ENCODE peak calls at places on chromosomes 7 and 10, in seven cellular contexts. Z is mesothelial cell of epicardium, G is heart left ventricle, Q is dorsolateral prefrontal cortex, V is sigmoid colon, D is brain microvascular endothelial cell, U is neural crest cell. R is an unnamed sample.

GRCh38 chr10:84317174-84317573 is 11.2 kb upstream of the CCSER2 start:
- DNase-seq in G (no peak), V (no peak), U (no peak), D (no peak), Q (no peak), Z (no peak), R (no peak)

GRCh38 chr10:71079761-71080380 is 132.5 kb upstream of the UNC5B start:
- DNase-seq in D (no peak), V (peak; percentile 32), U (no peak), Q (peak; percentile 0), Z (no peak), G (no peak), R (peak; percentile 4)

GRCh38 chr7:115649429-115649828 is 381.1 kb downstream of the TFEC start:
- DNase-seq in U (no peak), Z (no peak), G (no peak), V (no peak), Q (no peak), D (no peak), R (no peak)

GRCh38 chr7:47724335-47724982 is 142.5 kb upstream of the TNS3 start:
- DNase-seq in Q (no peak), U (no peak), Z (no peak), G (no peak), D (peak; percentile 76), V (no peak), R (no peak)

GRCh38 chr7:19117081-19117869 is at the start of gene TWIST1:
- DNase-seq in Q (no peak), G (peak; percentile 58), Z (peak; percentile 61), V (peak; percentile 79), U (peak; percentile 46), D (peak; percentile 86), R (no peak)

GRCh38 chr10:73894245-73894971 is 16.5 kb upstream of the PLAU start:
- DNase-seq in G (no peak), Q (no peak), V (no peak), D (peak; percentile 82), U (no peak), Z (no peak), R (no peak)

GRCh38 chr7:115116773-115117715 is 195.2 kb downstream of the MDFIC start:
- DNase-seq in D (no peak), Z (no peak), Q (no peak), V (no peak), G (no peak), U (no peak), R (no peak)

GRCh38 chr7:158876984-158877383 is 20.6 kb downstream of the DYNC2I1 start:
- DNase-seq in Q (no peak), Z (no peak), V (no peak), D (no peak), G (no peak), U (no peak), R (no peak)

GRCh38 chr7:49112222-49112621 is 187.9 kb downstream of the CDC14C start:
- DNase-seq in G (peak; percentile 50), D (no peak), V (no peak), U (no peak), Z (no peak), Q (no peak), R (no peak)

GRCh38 chr10:75203724-75204123 is 6.9 kb upstream of the VDAC2 start:
- DNase-seq in U (no peak), Q (no peak), G (peak; percentile 62), Z (no peak), D (no peak), V (peak; percentile 56), R (no peak)

GRCh38 chr10:13857465-13857864 is 270.7 kb downstream of the PRPF18 start:
- DNase-seq in G (no peak), U (no peak), Q (no peak), D (no peak), V (no peak), Z (no peak), R (no peak)

GRCh38 chr10:56116684-56117083 is 244.4 kb downstream of the ZWINT start:
- DNase-seq in U (no peak), Z (no peak), V (no peak), Q (no peak), D (no peak), G (no peak), R (no peak)

GRCh38 chr7:30789334-30789711 is 18.1 kb downstream of the MINDY4 start:
- DNase-seq in Z (no peak), V (no peak), D (peak; percentile 44), G (no peak), U (no peak), Q (no peak), R (no peak)

GRCh38 chr7:6640246-6640721 is 3.2 kb downstream of the ZNF316 start:
- DNase-seq in D (peak; percentile 53), U (no peak), Q (no peak), G (peak; percentile 56), V (no peak), Z (no peak), R (no peak)

GRCh38 chr10:56928717-56929116 is 567.7 kb upstream of the ZWINT start:
- DNase-seq in V (no peak), U (no peak), Z (no peak), Q (no peak), D (no peak), G (no peak), R (no peak)

GRCh38 chr7:110539216-110539615 is 551.7 kb upstream of the LRRN3 start:
- DNase-seq in G (no peak), U (no peak), D (no peak), Z (no peak), V (no peak), Q (no peak), R (no peak)

GRCh38 chr7:114481995-114482394 is 67.4 kb downstream of the FOXP2 start:
- DNase-seq in U (no peak), Q (no peak), V (no peak), Z (no peak), D (peak; percentile 60), G (no peak), R (no peak)

GRCh38 chr7:64887756-64888508 is 15.1 kb upstream of the ZNF273 start:
- DNase-seq in Q (peak; percentile 44), D (no peak), U (peak; percentile 13), Z (no peak), V (peak; percentile 63), G (peak; percentile 58), R (peak; percentile 33)

GRCh38 chr10:43574035-43574892 is at the start of gene ZNF239:
- DNase-seq in Q (peak; percentile 92), G (peak; percentile 95), Z (peak; percentile 45), V (peak; percentile 95), D (peak; percentile 84), U (peak; percentile 80), R (peak; percentile 74)
- TF ChIP-seq CTCF in Q (peak; percentile 15), G (no peak), Z (no peak), V (no peak), D (no peak), U (no peak), R (no peak)

DNA sequence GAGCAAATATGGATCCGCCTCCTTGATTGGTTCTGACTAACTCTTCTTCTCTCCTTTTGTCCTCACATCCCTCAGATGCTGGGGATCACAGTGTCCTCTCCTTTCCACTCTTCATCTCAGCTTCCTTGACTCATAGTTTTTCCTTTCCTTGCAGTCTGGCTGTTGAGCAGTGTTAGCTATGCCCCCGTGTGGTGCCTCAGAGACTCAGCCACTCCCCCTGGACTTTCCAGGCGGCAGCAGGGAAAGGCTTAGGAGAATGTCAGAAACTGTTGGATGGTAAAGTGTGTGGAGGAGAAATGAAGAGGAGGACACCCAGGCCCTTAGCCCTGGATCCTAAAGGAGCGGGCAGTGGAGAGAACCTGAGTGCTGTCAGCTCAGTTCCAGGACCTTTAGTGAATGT is 267.5 kb downstream of the CELF2 start:
- DNase-seq in Z (no peak), V (no peak), Q (no peak), G (no peak), D (no peak), U (no peak), R (no peak)
- TF ChIP-seq CTCF in Z (no peak), V (no peak), Q (no peak), G (no peak), D (peak; percentile 26), U (no peak), R (no peak)

GRCh38 chr7:139359366-139360209 is at the start of gene LUC7L2:
- DNase-seq in Z (peak; percentile 99), Q (peak; percentile 100), U (peak; percentile 99), V (peak; percentile 100), G (peak; percentile 100), D (peak; percentile 100), R (peak; percentile 97)

GRCh38 chr7:139351027-139351426 is 8.7 kb upstream of the LUC7L2 start:
- DNase-seq in D (no peak), V (no peak), Q (no peak), Z (no peak), U (no peak), G (no peak), R (no peak)

GRCh38 chr7:139355320-139355719 is 4.4 kb upstream of the LUC7L2 start:
- DNase-seq in V (no peak), G (no peak), Q (no peak), Z (no peak), D (no peak), U (no peak), R (no peak)

GRCh38 chr7:139358541-139359365 is 941 bp upstream of the LUC7L2 start:
- DNase-seq in D (no peak), Z (peak; percentile 54), G (no peak), Q (peak; percentile 19), V (no peak), U (no peak), R (peak; percentile 21)

GRCh38 chr7:139354729-139355128 is 5.0 kb upstream of the LUC7L2 start:
- DNase-seq in Q (no peak), Z (no peak), U (no peak), D (no peak), V (no peak), G (no peak), R (no peak)
- TF ChIP-seq CTCF in Q (no peak), Z (no peak), U (no peak), D (no peak), V (no peak), G (no peak), R (no peak)

GRCh38 chr7:99097730-99098129 is 46.2 kb downstream of the SMURF1 start:
- DNase-seq in Z (no peak), D (no peak), G (no peak), V (no peak), Q (no peak), U (no peak), R (no peak)
- TF ChIP-seq CTCF in Z (no peak), D (no peak), G (no peak), V (no peak), Q (no peak), U (no peak), R (no peak)

GRCh38 chr10:88852327-88852726 is 683 bp upstream of the ANKRD22 start:
- DNase-seq in Z (no peak), V (no peak), U (no peak), G (no peak), D (no peak), Q (no peak), R (no peak)
- TF ChIP-seq CTCF in Z (no peak), V (no peak), U (no peak), G (no peak), D (no peak), Q (no peak), R (no peak)

R was measured in activated B cell treated with CpG ODN at 0.5 μM for 24 hours.